ENCODE peak calls at places on chromosomes 4 and X, in four cellular contexts. X is neuronal stem cell, Q is IMR-90, R is H9. B is an unnamed sample.

GRCh38 chr4:42302348-42302747 is 94.9 kb upstream of the SHISA3 start:
- DNase-seq in X (peak), Q (peak), R (peak), B (peak)

GRCh38 chr4:57373971-57374370 is 263.8 kb upstream of the IGFBP7 start:
- DNase-seq in X (no peak), Q (no peak), R (no peak), B (no peak)

GRCh38 chr4:97759785-97760184 is 383.5 kb downstream of the STPG2 start:
- DNase-seq in X (no peak), Q (no peak), R (no peak), B (no peak)

GRCh38 chr4:48653217-48654014 is 126.7 kb downstream of the FRYL start:
- DNase-seq in X (peak), Q (peak), R (no peak), B (peak)

GRCh38 chr4:168636506-168637176 is 139.8 kb downstream of the PALLD start:
- DNase-seq in X (no peak), Q (peak), R (no peak), B (peak)

GRCh38 chr4:99610605-99611172 is 36.1 kb downstream of the MTTP start:
- DNase-seq in X (no peak), Q (no peak), R (no peak), B (no peak)

GRCh38 chrX:15416133-15416993 is 32.1 kb upstream of the VEGFD start:
- DNase-seq in X (no peak), Q (no peak), R (peak), B (no peak)

GRCh38 chrX:97563531-97564133 is 679.9 kb downstream of the RPA4 start:
- DNase-seq in X (no peak), Q (peak), R (no peak), B (peak)

GRCh38 chr4:36241771-36242170 is 2.5 kb downstream of the ARAP2 start:
- DNase-seq in X (no peak), Q (no peak), R (no peak), B (no peak)

GRCh38 chr4:56742080-56742871 is 61.2 kb upstream of the HOPX start:
- DNase-seq in X (no peak), Q (peak), R (no peak), B (peak)

GRCh38 chr4:78956979-78957378 is 17.7 kb upstream of the PAQR3 start:
- DNase-seq in X (no peak), Q (no peak), R (no peak), B (no peak)

GRCh38 chr4:122617597-122618593 is 3.0 kb downstream of the IL21 start:
- DNase-seq in X (no peak), Q (no peak), R (no peak), B (no peak)

GRCh38 chr4:173527103-173527876 is 2.7 kb downstream of the HAND2 start:
- DNase-seq in X (no peak), Q (no peak), R (peak), B (peak)

GRCh38 chr4:72031868-72032619 is at the start of gene NPFFR2:
- DNase-seq in X (peak), Q (no peak), R (peak), B (peak)

GRCh38 chr4:167031534-167032156 is 202.6 kb downstream of the SPOCK3 start:
- DNase-seq in X (no peak), Q (peak), R (no peak), B (peak)

GRCh38 chr4:151226004-151226932 is 50.7 kb upstream of the PRSS48 start:
- DNase-seq in X (no peak), Q (peak), R (no peak), B (peak)

GRCh38 chr4:146548443-146548842 is 26.7 kb upstream of the SLC10A7 start:
- DNase-seq in X (no peak), Q (no peak), R (no peak), B (no peak)

GRCh38 chr4:146550161-146550560 is 28.4 kb upstream of the SLC10A7 start:
- DNase-seq in X (no peak), Q (no peak), R (no peak), B (no peak)

GRCh38 chr4:146545102-146545501 is 23.4 kb upstream of the SLC10A7 start:
- DNase-seq in X (no peak), Q (peak), R (peak), B (peak)
- H2BK15ac ChIP-seq in X (no peak), Q (no peak), R (no peak), B (no peak)

DNA sequence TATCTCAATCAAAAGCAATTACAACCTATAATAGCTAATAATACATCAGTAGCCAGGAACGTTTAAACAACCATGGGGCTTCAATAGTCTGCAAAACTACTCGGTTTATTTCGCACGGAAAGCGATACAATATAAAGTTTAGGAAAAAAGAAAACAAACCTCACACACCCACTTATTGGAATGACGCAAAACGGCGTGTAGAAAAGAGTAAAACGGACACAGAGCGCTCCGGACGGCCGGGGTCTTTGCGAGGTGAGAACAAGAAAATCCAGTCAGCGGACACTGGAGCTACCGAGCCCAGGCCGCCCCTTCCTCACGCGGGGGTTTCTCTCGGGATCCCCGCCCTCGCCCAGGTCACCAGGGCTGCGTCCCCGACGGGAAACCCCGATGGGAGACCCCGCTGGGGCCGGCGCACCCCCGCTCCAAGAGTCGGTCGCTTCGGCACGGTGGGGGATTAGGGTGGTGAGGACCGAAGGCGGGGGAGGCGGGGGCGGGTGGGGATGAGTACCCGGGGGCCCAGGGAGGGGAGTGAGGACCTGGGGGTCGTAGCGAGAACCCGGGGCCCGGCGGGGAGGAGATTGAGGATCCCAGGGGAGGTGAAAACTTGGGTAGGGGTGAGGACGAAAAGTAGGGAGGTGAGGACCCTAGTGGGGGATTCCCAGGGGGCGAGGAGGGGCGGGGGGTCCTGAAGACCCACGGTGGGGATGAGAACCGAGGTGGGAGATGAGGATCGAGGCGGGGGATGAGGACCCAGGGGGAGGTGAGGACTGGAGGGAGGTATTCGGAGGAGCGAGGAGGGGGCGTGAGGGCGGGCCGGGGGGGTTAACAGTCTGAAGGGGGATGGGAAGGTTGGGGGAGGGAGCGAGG is 737 bp downstream of the NELFA start:
- DNase-seq in X (peak), Q (peak), R (no peak), B (peak)
- H3K14ac ChIP-seq in X (peak), Q (peak), R (no peak), B (no peak)

GRCh38 chr4:185204238-185204910 is 574 bp upstream of the CFAP97 start:
- DNase-seq in X (no peak), Q (peak), R (no peak), B (no peak)
- H3K18ac ChIP-seq in X (peak), Q (no peak), R (no peak), B (no peak)

GRCh38 chr4:3813151-3813905 is 47.1 kb downstream of the ADRA2C start:
- DNase-seq in X (no peak), Q (no peak), R (no peak), B (no peak)

GRCh38 chr4:3811621-3812020 is 45.4 kb downstream of the ADRA2C start:
- DNase-seq in X (no peak), Q (no peak), R (no peak), B (no peak)

GRCh38 chr4:3816256-3816825 is 50.2 kb downstream of the ADRA2C start:
- DNase-seq in X (no peak), Q (no peak), R (no peak), B (no peak)

GRCh38 chr4:3812211-3812934 is 46.2 kb downstream of the ADRA2C start:
- DNase-seq in X (no peak), Q (no peak), R (no peak), B (no peak)

GRCh38 chr4:3814026-3814570 is 47.9 kb downstream of the ADRA2C start:
- DNase-seq in X (no peak), Q (no peak), R (no peak), B (no peak)
- H2BK15ac ChIP-seq in X (peak), Q (no peak), R (no peak), B (no peak)

DNA sequence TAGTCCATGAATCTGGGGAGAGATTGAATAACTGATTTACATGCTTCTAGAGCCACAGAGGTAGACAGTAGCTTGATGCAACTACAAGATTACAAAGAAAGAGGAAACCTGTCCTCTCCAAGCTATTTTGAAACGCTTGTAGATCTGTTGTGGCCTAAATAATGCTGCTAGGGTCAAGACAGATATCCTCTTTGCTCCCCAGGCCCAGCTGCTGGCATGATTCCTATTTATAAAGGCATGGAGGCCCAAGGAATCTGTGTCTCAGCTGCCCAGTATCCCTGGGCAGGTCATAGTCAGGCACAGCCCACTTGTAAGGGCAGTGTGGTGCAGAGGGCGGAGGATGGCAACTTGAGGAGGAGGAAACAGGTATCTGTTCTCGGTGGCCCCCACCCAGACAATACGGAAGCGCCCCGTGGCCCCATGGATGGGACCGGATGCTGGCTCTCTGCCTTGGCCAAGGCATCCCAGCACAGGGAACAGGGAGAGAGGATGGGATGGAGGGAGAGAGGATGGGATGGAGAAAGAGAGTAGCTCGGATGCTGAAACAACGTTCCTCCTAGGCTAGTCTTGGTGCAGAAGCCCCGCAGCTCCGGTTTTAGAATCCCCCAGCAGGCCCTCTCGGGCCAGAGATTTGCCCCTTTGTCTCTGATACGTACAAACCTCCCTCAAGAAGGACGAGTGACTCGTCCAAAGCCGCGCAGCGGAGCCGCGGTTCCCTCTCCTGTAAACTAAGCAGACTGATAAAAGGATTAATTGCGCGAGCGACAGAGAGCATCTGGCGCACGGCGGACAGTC is 767 bp upstream of the SMIM20 start:
- DNase-seq in X (no peak), Q (peak), R (no peak), B (no peak)
- H3K14ac ChIP-seq in X (no peak), Q (peak), R (peak), B (no peak)

GRCh38 chrX:46573896-46574336 is 351 bp downstream of the CHST7 start:
- DNase-seq in X (peak), Q (peak), R (peak), B (peak)
- H3K18ac ChIP-seq in X (peak), Q (no peak), R (no peak), B (peak)

GRCh38 chr4:110626532-110627153 is 3.8 kb upstream of the PITX2 start:
- DNase-seq in X (no peak), Q (no peak), R (peak), B (no peak)
- H2BK15ac ChIP-seq in X (no peak), Q (no peak), R (no peak), B (no peak)

DNA sequence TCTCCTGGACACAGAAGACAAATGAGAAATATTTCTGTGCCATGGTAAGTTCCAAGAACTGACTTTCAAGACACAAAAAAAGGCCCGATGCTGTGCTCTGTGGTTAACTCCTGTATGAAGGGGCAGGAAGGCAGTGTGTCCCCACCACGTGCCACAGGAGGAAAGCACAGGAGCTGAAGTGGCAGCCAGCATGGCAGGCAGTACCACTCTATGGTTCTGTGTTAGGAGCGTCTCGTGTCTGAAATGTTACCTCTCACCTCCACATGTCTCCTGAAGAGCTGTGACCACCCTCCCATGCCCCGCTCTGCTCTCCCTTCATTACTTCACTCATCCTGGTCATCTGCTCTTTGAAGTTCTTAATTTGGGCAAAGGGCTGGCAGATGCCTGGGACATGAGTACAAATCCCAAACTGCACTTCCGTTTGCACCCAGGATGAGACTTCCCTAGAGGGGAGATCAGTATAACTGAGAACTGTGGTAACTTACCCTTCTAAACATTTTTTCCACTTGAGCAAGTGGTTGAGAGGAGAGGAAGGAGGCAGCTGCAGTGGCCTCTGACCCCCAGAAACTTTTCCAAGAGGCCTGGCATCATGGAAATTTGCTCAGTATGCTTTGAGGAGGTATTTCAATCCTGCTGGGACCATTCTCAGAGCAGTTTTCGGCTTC is 128.9 kb downstream of the SHROOM3 start:
- DNase-seq in X (no peak), Q (no peak), R (no peak), B (peak)
- H3K14ac ChIP-seq in X (no peak), Q (peak), R (no peak), B (no peak)

GRCh38 chr4:4642201-4643025 is 100.6 kb upstream of the STX18 start:
- DNase-seq in X (no peak), Q (no peak), R (no peak), B (no peak)

GRCh38 chr4:4643306-4643705 is 101.5 kb upstream of the STX18 start:
- DNase-seq in X (no peak), Q (no peak), R (no peak), B (no peak)

GRCh38 chr4:4641661-4642180 is 99.9 kb upstream of the STX18 start:
- DNase-seq in X (no peak), Q (no peak), R (peak), B (no peak)

GRCh38 chr4:4639370-4639769 is 97.5 kb upstream of the STX18 start:
- DNase-seq in X (no peak), Q (no peak), R (no peak), B (no peak)

DNA sequence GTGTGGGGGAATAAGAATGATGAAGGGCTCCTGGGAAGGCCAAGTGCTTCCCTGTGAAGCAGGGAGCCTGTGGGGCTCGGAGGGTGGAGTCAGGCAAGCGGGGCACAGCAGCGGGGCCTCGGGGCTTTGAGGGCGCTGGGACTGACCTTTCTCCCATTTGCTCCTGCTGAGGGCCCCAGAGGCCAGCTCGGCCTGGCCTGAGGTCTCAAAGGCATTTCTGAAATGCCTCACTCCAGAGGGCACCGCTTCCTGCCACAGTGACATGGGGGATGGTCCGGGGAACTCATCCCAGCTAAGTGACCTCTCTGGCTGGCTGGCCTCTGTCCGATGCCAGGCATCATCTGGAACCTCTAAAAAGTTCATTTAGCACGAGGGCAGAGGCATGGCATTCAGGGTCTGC is 98.8 kb upstream of the STX18 start:
- DNase-seq in X (no peak), Q (no peak), R (peak), B (peak)
- H3K18ac ChIP-seq in X (peak), Q (no peak), R (no peak), B (peak)

B was measured in mesenchymal stem cell.